ENCODE peak calls at places on chromosomes 6 and 20, in four cellular contexts. L, P, D and G are unnamed samples.

GRCh38 chr6:52667572-52667971 is 3.3 kb upstream of the TMEM14A start:
- DNase-seq in D (no peak), P (no peak), L (peak), G (no peak)

GRCh38 chr6:55180258-55180657 is 5.9 kb downstream of the HCRTR2 start:
- DNase-seq in D (no peak), P (no peak), L (no peak), G (no peak)

GRCh38 chr6:161080263-161080970 is 88.8 kb downstream of the MAP3K4 start:
- DNase-seq in P (no peak), L (no peak), D (no peak), G (no peak)

GRCh38 chr20:37565134-37565811 is 37.6 kb upstream of the BLCAP start:
- DNase-seq in P (no peak), D (no peak), L (no peak), G (no peak)

GRCh38 chr20:23637282-23638221 is at the start of gene CST3:
- DNase-seq in P (peak), L (no peak), D (peak), G (peak)

GRCh38 chr6:37585937-37586336 is 86.2 kb upstream of the CCDC167 start:
- DNase-seq in L (no peak), D (no peak), P (no peak), G (no peak)

GRCh38 chr6:169370666-169371343 is 117.2 kb upstream of the THBS2 start:
- DNase-seq in P (no peak), D (no peak), L (no peak), G (no peak)

GRCh38 chr6:33105916-33106871 is 30.4 kb downstream of the HLA-DPB1 start:
- DNase-seq in P (no peak), D (no peak), L (no peak), G (no peak)

GRCh38 chr6:143514996-143515760 is 3.7 kb upstream of the FUCA2 start:
- DNase-seq in D (no peak), P (no peak), L (no peak), G (no peak)

GRCh38 chr6:144265061-144265357 is 20.1 kb upstream of the UTRN start:
- DNase-seq in D (no peak), P (peak), L (no peak), G (no peak)

GRCh38 chr20:6704132-6704861 is 63.2 kb upstream of the BMP2 start:
- DNase-seq in D (no peak), L (no peak), P (peak), G (no peak)

GRCh38 chr6:157089258-157089657 is 234.1 kb downstream of the TMEM242 start:
- DNase-seq in L (no peak), P (peak), D (no peak), G (peak)

GRCh38 chr6:155031091-155031490 is 36.0 kb downstream of the TIAM2 start:
- DNase-seq in L (no peak), P (no peak), D (no peak), G (no peak)

GRCh38 chr6:1024587-1024986 is 287.3 kb upstream of the FOXQ1 start:
- DNase-seq in P (peak), D (no peak), L (no peak), G (no peak)

GRCh38 chr20:62814060-62814708 is 2.7 kb upstream of the COL9A3 start:
- DNase-seq in P (no peak), D (no peak), L (no peak), G (no peak)
- TF ChIP-seq CREM in P (no peak), D (no peak), L (no peak), G (no peak)

GRCh38 chr6:40409716-40410397 is 177.3 kb downstream of the LRFN2 start:
- DNase-seq in P (no peak), L (no peak), D (no peak), G (no peak)
- TF ChIP-seq CREM in P (no peak), L (no peak), D (no peak), G (no peak)

GRCh38 chr6:150211700-150212615 is 69.1 kb downstream of the PPP1R14C start:
- DNase-seq in P (no peak), D (no peak), L (no peak), G (no peak)
- TF ChIP-seq CREM in P (no peak), D (no peak), L (no peak), G (no peak)

DNA sequence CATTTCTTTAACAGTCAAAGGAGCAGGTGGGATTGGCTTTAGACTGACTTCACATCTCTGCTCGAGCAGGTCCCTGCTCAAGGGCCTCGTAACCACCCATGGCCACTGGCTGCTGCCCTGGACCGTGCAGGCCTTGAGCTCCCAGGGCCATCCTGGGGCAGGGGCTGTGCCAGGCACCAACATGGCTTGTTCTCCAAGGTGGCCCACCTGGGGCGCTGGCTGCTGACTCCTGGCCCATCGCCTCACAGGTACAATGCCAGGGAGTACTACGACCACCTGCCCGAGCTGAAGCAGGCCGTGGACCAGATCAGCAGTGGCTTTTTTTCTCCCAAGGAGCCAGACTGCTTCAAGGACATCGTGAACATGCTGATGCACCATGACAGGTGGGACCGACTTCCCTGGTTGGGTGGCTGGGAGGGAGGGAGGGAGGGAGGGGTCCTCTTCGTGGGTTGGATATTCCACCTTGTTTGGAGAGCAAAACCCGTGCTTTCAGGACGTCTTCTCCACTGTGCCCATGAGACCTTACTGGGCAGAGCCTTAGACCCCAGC is 46.1 kb downstream of the PYGB start:
- DNase-seq in D (no peak), P (no peak), L (no peak), G (no peak)
- TF ChIP-seq CREM in D (no peak), P (no peak), L (no peak), G (no peak)